ENCODE peak calls at places on chromosomes 5 and 9, in four cellular contexts. One of them, this sample, is unnamed.

GRCh38 chr9:135614821-135615665 is 24.3 kb downstream of the GLT6D1 start:
- DNase-seq in K562: no peak
- DNase-seq in GM12878: no peak
- DNase-seq in WTC11: no peak
- DNase-seq in this sample: no peak

GRCh38 chr9:131475956-131476776 is 26.6 kb upstream of the POMT1 start:
- DNase-seq in GM12878: no peak
- DNase-seq in WTC11: peak; percentile 43
- DNase-seq in K562: no peak
- DNase-seq in this sample: no peak

GRCh38 chr9:82022121-82022520 is 33.5 kb downstream of the SPATA31D1 start:
- DNase-seq in WTC11: no peak
- DNase-seq in K562: no peak
- DNase-seq in GM12878: no peak
- DNase-seq in this sample: no peak

GRCh38 chr9:88976186-88976887 is 14.9 kb upstream of the S1PR3 start:
- DNase-seq in K562: no peak
- DNase-seq in WTC11: no peak
- DNase-seq in GM12878: no peak
- DNase-seq in this sample: no peak

GRCh38 chr5:16057277-16057676 is 122.3 kb downstream of the MARCHF11 start:
- DNase-seq in WTC11: no peak
- DNase-seq in K562: no peak
- DNase-seq in GM12878: no peak
- DNase-seq in this sample: no peak

GRCh38 chr5:178150977-178151734 is 2.5 kb downstream of the NHP2 start:
- DNase-seq in WTC11: no peak
- DNase-seq in K562: no peak
- DNase-seq in GM12878: no peak
- DNase-seq in this sample: no peak

GRCh38 chr5:10317825-10318682 is 10.4 kb upstream of the CMBL start:
- DNase-seq in GM12878: peak; percentile 20
- DNase-seq in K562: peak; percentile 20
- DNase-seq in WTC11: no peak
- DNase-seq in this sample: no peak

GRCh38 chr9:126809068-126809467 is 4.2 kb downstream of the ZBTB43 start:
- DNase-seq in K562: no peak
- DNase-seq in GM12878: no peak
- DNase-seq in WTC11: no peak
- DNase-seq in this sample: peak; percentile 75

GRCh38 chr5:55982957-55983381 is 11.8 kb downstream of the IL6ST start:
- DNase-seq in WTC11: no peak
- DNase-seq in K562: no peak
- DNase-seq in GM12878: no peak
- DNase-seq in this sample: no peak

GRCh38 chr9:70954126-70954525 is 167.3 kb downstream of the TRPM3 start:
- DNase-seq in WTC11: no peak
- DNase-seq in K562: no peak
- DNase-seq in GM12878: no peak
- DNase-seq in this sample: no peak

GRCh38 chr9:2019723-2020122 is 4.6 kb downstream of the SMARCA2 start:
- DNase-seq in GM12878: no peak
- DNase-seq in K562: no peak
- DNase-seq in WTC11: no peak
- DNase-seq in this sample: no peak

GRCh38 chr5:1005904-1006655 is 2.5 kb upstream of the NKD2 start:
- DNase-seq in GM12878: no peak
- DNase-seq in WTC11: peak; percentile 6
- DNase-seq in K562: no peak
- DNase-seq in this sample: no peak

GRCh38 chr5:148794729-148795590 is 31.5 kb upstream of the ADRB2 start:
- DNase-seq in WTC11: no peak
- DNase-seq in K562: no peak
- DNase-seq in GM12878: no peak
- DNase-seq in this sample: no peak

GRCh38 chr9:134326754-134327526 is 685 bp downstream of the RXRA start:
- DNase-seq in WTC11: no peak
- DNase-seq in K562: peak; percentile 50
- DNase-seq in GM12878: no peak
- DNase-seq in this sample: no peak

GRCh38 chr5:55850839-55851674 is at the start of gene IL31RA:
- DNase-seq in GM12878: no peak
- DNase-seq in K562: no peak
- DNase-seq in WTC11: no peak
- DNase-seq in this sample: peak; percentile 11

GRCh38 chr9:127194881-127195713 is 69.5 kb upstream of the GARNL3 start:
- DNase-seq in K562: peak; percentile 27
- DNase-seq in WTC11: peak; percentile 39
- DNase-seq in GM12878: no peak
- DNase-seq in this sample: peak; percentile 79

GRCh38 chr9:134535171-134535570 is 106.4 kb upstream of the COL5A1 start:
- DNase-seq in K562: no peak
- DNase-seq in WTC11: no peak
- DNase-seq in GM12878: no peak
- DNase-seq in this sample: no peak

GRCh38 chr5:889075-889710 is 3.4 kb downstream of the BRD9 start:
- DNase-seq in WTC11: no peak
- DNase-seq in K562: no peak
- DNase-seq in GM12878: no peak
- DNase-seq in this sample: no peak

GRCh38 chr9:33101104-33101951 is 24.9 kb upstream of the SMU1 start:
- DNase-seq in GM12878: no peak
- DNase-seq in WTC11: no peak
- DNase-seq in K562: no peak
- DNase-seq in this sample: no peak

GRCh38 chr5:33363537-33363936 is 77.2 kb upstream of the TARS1 start:
- DNase-seq in WTC11: no peak
- DNase-seq in GM12878: no peak
- DNase-seq in K562: no peak
- DNase-seq in this sample: no peak

GRCh38 chr9:20496328-20496727 is 126.0 kb downstream of the MLLT3 start:
- DNase-seq in WTC11: no peak
- DNase-seq in GM12878: no peak
- DNase-seq in K562: no peak
- DNase-seq in this sample: no peak

GRCh38 chr9:33110686-33111085 is 34.2 kb upstream of the SMU1 start:
- DNase-seq in GM12878: no peak
- DNase-seq in WTC11: no peak
- DNase-seq in K562: no peak
- DNase-seq in this sample: no peak

GRCh38 chr9:109417585-109418544 is 80.2 kb downstream of the PTPN3 start:
- DNase-seq in K562: no peak
- DNase-seq in GM12878: no peak
- DNase-seq in WTC11: no peak
- DNase-seq in this sample: no peak

GRCh38 chr5:14036514-14036913 is 92.0 kb upstream of the DNAH5 start:
- DNase-seq in GM12878: no peak
- DNase-seq in WTC11: peak; percentile 17
- DNase-seq in K562: no peak
- DNase-seq in this sample: no peak

GRCh38 chr5:16773990-16774389 is 157.2 kb upstream of the RETREG1 start:
- DNase-seq in GM12878: no peak
- DNase-seq in K562: no peak
- DNase-seq in WTC11: no peak
- DNase-seq in this sample: no peak

GRCh38 chr5:147510885-147511284 is 1.0 kb upstream of the DPYSL3 start:
- DNase-seq in GM12878: no peak
- DNase-seq in WTC11: no peak
- DNase-seq in K562: no peak
- DNase-seq in this sample: no peak

GRCh38 chr5:123610665-123611406 is 98.9 kb downstream of the CSNK1G3 start:
- DNase-seq in K562: peak; percentile 42
- DNase-seq in GM12878: peak; percentile 17
- DNase-seq in WTC11: no peak
- DNase-seq in this sample: peak; percentile 54

GRCh38 chr5:64766105-64766504 is 2.4 kb downstream of the SREK1IP1 start:
- DNase-seq in K562: peak; percentile 12
- DNase-seq in GM12878: no peak
- DNase-seq in WTC11: no peak
- DNase-seq in this sample: peak; percentile 30

GRCh38 chr5:179152144-179152895 is 92.1 kb downstream of the ZNF354C start:
- DNase-seq in K562: no peak
- DNase-seq in GM12878: no peak
- DNase-seq in WTC11: peak; percentile 5
- DNase-seq in this sample: no peak

GRCh38 chr9:109474170-109474569 is 23.9 kb downstream of the PTPN3 start:
- DNase-seq in K562: no peak
- DNase-seq in WTC11: no peak
- DNase-seq in GM12878: no peak
- DNase-seq in this sample: no peak

GRCh38 chr9:136170291-136170901 is 34.5 kb downstream of the LHX3 start:
- DNase-seq in WTC11: peak; percentile 79
- DNase-seq in GM12878: no peak
- DNase-seq in K562: peak; percentile 81
- DNase-seq in this sample: no peak

GRCh38 chr9:6711403-6711802 is 46.4 kb upstream of the KDM4C start:
- DNase-seq in GM12878: no peak
- DNase-seq in WTC11: no peak
- DNase-seq in K562: no peak
- DNase-seq in this sample: no peak
- TF ChIP-seq NR2C2 in GM12878: no peak
- TF ChIP-seq NR2C2 in WTC11: no peak
- TF ChIP-seq NR2C2 in K562: no peak
- TF ChIP-seq NR2C2 in this sample: no peak

GRCh38 chr9:90964101-90965020 is 162.7 kb downstream of the SYK start:
- DNase-seq in K562: no peak
- DNase-seq in GM12878: no peak
- DNase-seq in WTC11: peak; percentile 27
- DNase-seq in this sample: peak; percentile 3
- TF ChIP-seq NR2C2 in K562: no peak
- TF ChIP-seq NR2C2 in GM12878: no peak
- TF ChIP-seq NR2C2 in WTC11: no peak
- TF ChIP-seq NR2C2 in this sample: no peak

DNA sequence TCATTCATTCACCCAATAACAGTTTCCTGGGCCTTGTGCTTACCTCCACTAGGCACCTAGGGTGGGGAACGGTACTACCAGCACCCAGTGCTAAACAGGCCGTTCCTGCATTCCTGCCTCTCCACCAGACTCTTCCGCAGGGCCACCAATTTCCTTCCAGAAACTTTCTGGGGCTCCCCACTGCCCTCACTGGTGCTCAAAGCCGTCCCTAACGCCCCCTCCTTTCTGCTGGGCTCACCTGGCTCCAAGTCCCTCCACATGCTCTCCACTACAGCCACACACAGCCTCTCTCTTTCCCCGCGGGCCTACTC is 1.4 kb downstream of the PHF19 start:
- DNase-seq in K562: no peak
- DNase-seq in GM12878: no peak
- DNase-seq in WTC11: no peak
- DNase-seq in this sample: no peak
- TF ChIP-seq NR2C2 in K562: no peak
- TF ChIP-seq NR2C2 in GM12878: no peak
- TF ChIP-seq NR2C2 in WTC11: no peak
- TF ChIP-seq NR2C2 in this sample: no peak

DNA sequence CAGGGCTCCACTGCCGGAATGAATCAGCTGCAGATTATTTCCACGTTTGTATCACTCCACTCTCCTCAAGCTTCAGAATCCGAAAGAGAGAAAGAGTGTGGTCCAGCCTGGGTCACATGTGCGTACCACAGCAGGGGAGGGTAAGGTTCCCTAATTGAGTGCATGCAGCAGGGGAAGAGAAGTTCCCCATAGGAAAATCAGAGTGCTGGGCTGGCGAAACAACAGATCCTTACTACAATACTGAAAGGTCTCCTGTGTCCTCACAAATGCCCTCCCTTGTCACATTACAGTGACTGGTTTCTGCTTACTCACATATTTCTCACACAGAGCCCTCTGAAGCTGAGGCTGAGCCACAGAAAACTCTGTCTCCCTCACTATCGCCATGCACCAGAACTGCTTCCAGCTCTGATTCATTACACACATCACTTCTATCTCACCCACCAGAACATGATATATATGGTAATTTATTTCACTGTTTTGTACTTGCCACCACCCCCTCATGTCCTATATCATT is 532.2 kb upstream of the TUSC1 start:
- DNase-seq in WTC11: no peak
- DNase-seq in GM12878: no peak
- DNase-seq in K562: no peak
- DNase-seq in this sample: no peak
- TF ChIP-seq NR2C2 in WTC11: no peak
- TF ChIP-seq NR2C2 in GM12878: no peak
- TF ChIP-seq NR2C2 in K562: no peak
- TF ChIP-seq NR2C2 in this sample: no peak

GRCh38 chr5:144141581-144141980 is 28.9 kb downstream of the YIPF5 start:
- DNase-seq in K562: no peak
- DNase-seq in WTC11: no peak
- DNase-seq in GM12878: no peak
- DNase-seq in this sample: no peak

GRCh38 chr5:144143625-144144024 is 26.8 kb downstream of the YIPF5 start:
- DNase-seq in K562: no peak
- DNase-seq in GM12878: no peak
- DNase-seq in WTC11: no peak
- DNase-seq in this sample: no peak

GRCh38 chr5:144142826-144143167 is 27.7 kb downstream of the YIPF5 start:
- DNase-seq in WTC11: no peak
- DNase-seq in GM12878: no peak
- DNase-seq in K562: no peak
- DNase-seq in this sample: no peak

GRCh38 chr5:144139586-144139985 is 30.9 kb downstream of the YIPF5 start:
- DNase-seq in WTC11: no peak
- DNase-seq in K562: no peak
- DNase-seq in GM12878: no peak
- DNase-seq in this sample: no peak

GRCh38 chr5:144142030-144142825 is 28.2 kb downstream of the YIPF5 start:
- DNase-seq in WTC11: no peak
- DNase-seq in GM12878: peak; percentile 25
- DNase-seq in K562: no peak
- DNase-seq in this sample: peak; percentile 23
- TF ChIP-seq NR2C2 in WTC11: no peak
- TF ChIP-seq NR2C2 in GM12878: no peak
- TF ChIP-seq NR2C2 in K562: no peak
- TF ChIP-seq NR2C2 in this sample: no peak

This sample was measured in HepG2.